ENCODE peak calls at places on chromosomes 5 and 9, in ten cellular contexts. R is AG09309, A is psoas muscle, G is Caco-2, P is cardiac fibroblast, U is OCI-LY7, M is BE2C, D is uterus, L is tibial nerve, C is BJ. B is an unnamed sample.

GRCh38 chr9:128098936-128099931 is 28.3 kb downstream of the PTGES2 start:
- DNase-seq in U (no peak), G (peak), M (no peak), R (no peak), D (no peak), A (peak), C (no peak), L (no peak), P (peak), B (peak)

GRCh38 chr9:32579706-32580331 is 6.9 kb upstream of the NDUFB6 start:
- DNase-seq in M (peak), A (peak), C (no peak), P (peak), G (peak), D (peak), U (peak), L (peak), R (no peak), B (peak)

GRCh38 chr5:6446042-6446441 is 2.6 kb upstream of the UBE2QL1 start:
- DNase-seq in A (peak), L (no peak), P (no peak), D (no peak), U (no peak), G (no peak), C (no peak), M (no peak), R (no peak), B (no peak)

GRCh38 chr9:2047144-2047671 is 32.1 kb downstream of the SMARCA2 start:
- DNase-seq in C (no peak), U (no peak), M (no peak), L (no peak), P (no peak), R (no peak), A (no peak), D (no peak), G (no peak), B (no peak)

GRCh38 chr9:99622679-99623078 is 199.0 kb upstream of the NR4A3 start:
- DNase-seq in A (no peak), U (no peak), R (no peak), M (no peak), D (no peak), G (no peak), P (no peak), L (no peak), C (no peak), B (no peak)

GRCh38 chr5:172707285-172708182 is 63.5 kb downstream of the DUSP1 start:
- DNase-seq in C (no peak), M (peak), D (no peak), P (peak), R (peak), U (peak), G (peak), L (no peak), A (peak), B (peak)

GRCh38 chr9:91034521-91034920 is 232.9 kb downstream of the SYK start:
- DNase-seq in P (no peak), L (no peak), G (no peak), A (no peak), M (no peak), U (peak), R (no peak), C (no peak), D (no peak), B (peak)

GRCh38 chr5:38613992-38614836 is 57.8 kb upstream of the LIFR start:
- DNase-seq in L (no peak), G (peak), R (no peak), C (no peak), P (no peak), M (no peak), D (no peak), U (no peak), A (no peak), B (peak)

GRCh38 chr5:180330810-180331646 is 22.1 kb downstream of the GFPT2 start:
- DNase-seq in D (peak), U (no peak), M (no peak), R (peak), L (peak), P (peak), G (no peak), A (peak), C (peak), B (peak)

GRCh38 chr5:166712447-166712846 is 1579.0 kb upstream of the WWC1 start:
- DNase-seq in A (no peak), M (no peak), D (no peak), P (no peak), C (no peak), L (no peak), G (no peak), U (no peak), R (no peak), B (no peak)

GRCh38 chr5:82174128-82174918 is 103.8 kb downstream of the RPS23 start:
- DNase-seq in R (peak), U (peak), P (peak), M (peak), C (peak), D (peak), A (peak), G (peak), L (no peak), B (peak)

GRCh38 chr5:115309751-115310370 is 13.4 kb upstream of the CCDC112 start:
- DNase-seq in P (peak), D (no peak), A (no peak), U (peak), G (no peak), R (peak), C (no peak), L (no peak), M (no peak), B (peak)

GRCh38 chr9:127818574-127818973 is 15.9 kb downstream of the FPGS start:
- DNase-seq in R (no peak), D (no peak), G (no peak), P (no peak), L (no peak), M (no peak), C (no peak), U (no peak), A (no peak), B (no peak)

GRCh38 chr9:70395652-70396051 is 18.8 kb downstream of the KLF9 start:
- DNase-seq in C (no peak), P (no peak), A (no peak), R (no peak), D (no peak), U (no peak), M (no peak), L (no peak), G (no peak), B (no peak)

GRCh38 chr9:70402213-70402612 is 12.2 kb downstream of the KLF9 start:
- DNase-seq in U (no peak), L (no peak), R (no peak), P (no peak), M (no peak), D (no peak), A (no peak), G (no peak), C (no peak), B (no peak)

GRCh38 chr9:70400107-70400892 is 14.2 kb downstream of the KLF9 start:
- DNase-seq in L (no peak), R (no peak), U (no peak), C (no peak), M (no peak), D (no peak), P (no peak), A (no peak), G (no peak), B (no peak)

GRCh38 chr9:70398145-70398556 is 16.3 kb downstream of the KLF9 start:
- DNase-seq in D (no peak), P (no peak), C (no peak), M (no peak), U (peak), A (no peak), L (no peak), R (no peak), G (no peak), B (no peak)

DNA sequence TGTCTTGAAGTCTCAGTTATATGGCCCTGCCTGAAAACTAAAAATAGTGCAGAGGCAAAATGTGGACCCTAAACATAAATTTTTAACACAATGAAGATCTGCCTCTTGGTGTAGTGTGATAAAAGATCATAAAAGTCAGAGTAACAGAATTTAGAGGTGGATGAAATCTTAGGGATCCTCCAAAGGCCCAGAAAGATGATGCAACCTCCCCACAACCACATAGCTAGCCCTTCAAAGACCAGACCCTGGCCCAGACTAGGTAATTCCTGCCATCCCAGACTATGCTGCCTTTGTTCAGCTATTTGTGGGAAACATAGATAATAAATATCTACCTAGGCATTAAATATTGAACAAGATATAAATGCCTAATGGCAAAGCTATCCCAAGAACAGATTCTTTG is 15.3 kb downstream of the KLF9 start:
- DNase-seq in L (no peak), C (no peak), M (no peak), G (no peak), A (no peak), D (no peak), P (no peak), U (no peak), R (no peak), B (no peak)
- H3K4me3 ChIP-seq in L (no peak), C (no peak), M (no peak), G (no peak), A (peak), D (no peak), P (no peak), U (no peak), R (no peak), B (no peak)

DNA sequence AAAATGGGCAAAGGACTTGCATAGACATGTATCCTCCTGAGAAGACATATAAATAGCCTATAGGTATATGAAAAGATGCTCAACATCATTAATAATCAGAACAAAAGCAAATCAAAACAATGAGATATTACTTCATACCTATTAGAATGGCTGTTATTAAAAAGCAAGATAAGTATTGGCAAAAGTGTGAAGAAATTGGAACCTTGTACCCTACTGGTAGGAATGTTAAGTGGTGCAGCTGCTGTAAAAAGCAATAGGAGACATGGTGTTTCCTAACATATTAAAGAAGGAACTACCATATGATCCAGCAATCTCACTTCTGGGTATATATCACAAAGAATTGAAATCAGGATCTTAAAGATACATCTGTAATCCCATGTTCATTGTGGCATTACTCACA is 69.8 kb upstream of the PRR16 start:
- DNase-seq in U (no peak), M (no peak), G (no peak), P (no peak), L (no peak), C (no peak), R (no peak), D (no peak), A (no peak), B (peak)
- TF ChIP-seq CTCF in U (no peak), M (no peak), G (no peak), P (peak), L (no peak), C (no peak), R (no peak), D (no peak), A (no peak), B (no peak)

GRCh38 chr5:87877495-87877894 is 391.1 kb downstream of the TMEM161B start:
- DNase-seq in M (no peak), U (no peak), P (no peak), R (no peak), L (no peak), A (no peak), D (no peak), G (no peak), C (no peak), B (no peak)
- H3K4me3 ChIP-seq in M (no peak), U (no peak), P (no peak), R (no peak), L (no peak), A (no peak), D (no peak), G (no peak), C (no peak), B (no peak)

GRCh38 chr9:116646661-116647514 is 40.2 kb upstream of the TRIM32 start:
- DNase-seq in L (no peak), U (peak), D (no peak), G (no peak), C (no peak), M (peak), R (no peak), A (no peak), P (peak), B (peak)
- TF ChIP-seq CTCF in L (peak), U (peak), D (peak), G (peak), C (peak), M (peak), R (peak), A (peak), P (peak), B (peak)

DNA sequence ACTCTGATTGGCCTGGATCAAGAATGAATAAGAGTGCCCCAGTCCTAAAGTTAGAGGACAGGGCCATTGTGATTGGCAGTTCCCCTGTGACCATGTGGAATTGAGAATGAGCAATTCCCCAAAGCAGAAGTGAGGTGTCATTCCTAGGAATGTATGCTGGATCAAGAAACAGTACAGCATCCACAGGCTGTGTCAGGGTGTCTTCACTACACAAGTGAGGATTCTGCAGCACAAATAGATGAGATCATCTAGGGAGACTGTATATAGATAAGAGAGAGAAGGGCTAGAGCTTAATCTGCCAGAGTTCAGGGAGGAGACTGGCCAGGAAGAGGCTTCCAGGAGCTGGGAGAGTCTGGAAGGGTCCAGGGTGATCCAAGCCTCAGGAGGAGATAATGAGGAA is 73.2 kb upstream of the SHB start:
- DNase-seq in U (no peak), R (no peak), M (no peak), L (no peak), C (no peak), G (peak), A (no peak), P (no peak), D (no peak), B (peak)
- H3K4me3 ChIP-seq in U (no peak), R (no peak), M (no peak), L (no peak), C (no peak), G (no peak), A (no peak), P (no peak), D (no peak), B (no peak)

DNA sequence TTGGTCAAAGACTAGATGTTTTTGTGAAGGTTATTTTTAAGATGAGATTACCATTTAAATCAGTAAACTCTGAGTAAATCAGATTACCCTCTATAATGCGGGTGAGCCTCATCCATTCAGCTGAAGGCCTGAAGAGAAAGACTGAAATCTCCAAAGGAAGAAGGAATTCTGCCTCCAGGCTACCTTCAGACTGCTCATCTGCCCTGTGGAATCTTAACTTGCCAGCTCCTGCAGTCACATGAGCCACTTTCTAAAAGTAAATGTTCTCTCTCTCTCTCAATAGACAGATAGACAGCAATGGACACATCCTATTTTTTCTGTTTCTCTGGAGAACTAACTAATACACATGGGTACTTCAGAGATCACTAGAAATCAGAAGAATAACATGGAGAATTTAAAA is 182.8 kb downstream of the CFAP90 start:
- DNase-seq in U (no peak), A (no peak), R (no peak), C (no peak), P (no peak), D (no peak), L (no peak), G (no peak), M (no peak), B (no peak)
- TF ChIP-seq CTCF in U (no peak), A (no peak), R (no peak), C (no peak), P (no peak), D (no peak), L (no peak), G (no peak), M (no peak), B (no peak)

DNA sequence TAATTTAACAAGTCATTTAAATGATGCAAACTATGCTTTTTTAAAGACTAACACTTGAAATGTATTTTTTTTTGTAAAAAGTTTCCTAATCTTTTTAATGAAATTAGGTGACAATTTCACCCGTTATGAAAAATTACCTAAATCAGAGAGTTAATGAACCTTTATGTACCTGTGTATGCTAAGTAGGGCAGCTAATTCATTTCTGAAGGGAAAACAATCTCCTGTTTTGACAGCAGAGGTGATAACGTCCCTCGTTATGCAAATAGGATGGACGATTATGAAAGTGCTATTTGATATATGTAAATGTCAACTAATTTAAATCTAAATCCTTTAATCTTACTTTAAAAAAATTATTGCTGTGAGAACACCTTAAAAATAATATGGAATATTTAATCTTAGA is 58.8 kb downstream of the MEF2C start:
- DNase-seq in D (no peak), P (no peak), L (no peak), G (no peak), M (no peak), U (no peak), A (no peak), C (no peak), R (no peak), B (no peak)
- H3K4me3 ChIP-seq in D (no peak), P (no peak), L (no peak), G (no peak), M (no peak), U (peak), A (peak), C (no peak), R (no peak), B (no peak)

DNA sequence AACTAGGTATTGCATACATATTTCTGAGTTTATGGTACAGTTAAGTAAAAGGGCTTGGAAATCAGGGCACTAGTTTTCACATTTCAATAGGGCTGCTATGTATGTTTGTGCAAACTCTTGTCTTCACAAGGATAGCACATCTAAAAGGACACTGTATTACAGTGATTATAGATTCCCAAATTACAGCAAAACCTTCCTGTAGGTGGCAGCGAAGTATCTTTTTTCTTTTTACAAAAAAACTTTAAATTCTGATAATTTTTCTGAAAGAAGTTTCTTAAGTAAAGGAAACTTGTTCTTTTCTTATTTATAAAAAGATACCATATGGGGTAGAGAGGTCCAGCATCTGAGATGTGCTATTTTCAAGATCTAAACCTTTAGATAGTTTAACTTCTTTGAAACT is 337.8 kb downstream of the PTPRD start:
- DNase-seq in M (no peak), G (no peak), A (no peak), C (no peak), U (no peak), L (no peak), D (no peak), P (no peak), R (no peak), B (no peak)
- TF ChIP-seq CTCF in M (no peak), G (no peak), A (no peak), C (no peak), U (peak), L (no peak), D (no peak), P (no peak), R (no peak), B (no peak)